ENCODE peak calls at places on chromosome 19, in six cellular contexts. One of them, this sample, is unnamed.

GRCh38 chr19:18304496-18305312 is 18.2 kb downstream of the LSM4 start:
- DNase-seq in PC-3: peak; percentile 34
- DNase-seq in upper lobe of left lung: peak; percentile 87
- DNase-seq in gastrocnemius medialis: peak; percentile 68
- DNase-seq in sigmoid colon: peak; percentile 94
- DNase-seq in tibial artery: peak; percentile 97
- DNase-seq in this sample: peak; percentile 82

GRCh38 chr19:28883241-28883693 is 329.7 kb downstream of the UQCRFS1 start:
- DNase-seq in PC-3: no peak
- DNase-seq in sigmoid colon: peak; percentile 77
- DNase-seq in upper lobe of left lung: no peak
- DNase-seq in gastrocnemius medialis: peak; percentile 3
- DNase-seq in tibial artery: no peak
- DNase-seq in this sample: no peak

GRCh38 chr19:1566392-1567115 is 1.6 kb downstream of the MEX3D start:
- DNase-seq in sigmoid colon: peak; percentile 88
- DNase-seq in upper lobe of left lung: peak; percentile 77
- DNase-seq in PC-3: peak; percentile 46
- DNase-seq in gastrocnemius medialis: no peak
- DNase-seq in tibial artery: peak; percentile 77
- DNase-seq in this sample: no peak

GRCh38 chr19:43763473-43763939 is 8.7 kb upstream of the SMG9 start:
- DNase-seq in tibial artery: no peak
- DNase-seq in sigmoid colon: no peak
- DNase-seq in PC-3: no peak
- DNase-seq in upper lobe of left lung: no peak
- DNase-seq in gastrocnemius medialis: no peak
- DNase-seq in this sample: peak; percentile 75

GRCh38 chr19:24033962-24034342 is 53.0 kb upstream of the ZNF254 start:
- DNase-seq in tibial artery: peak; percentile 70
- DNase-seq in sigmoid colon: peak; percentile 75
- DNase-seq in upper lobe of left lung: peak; percentile 47
- DNase-seq in gastrocnemius medialis: peak; percentile 5
- DNase-seq in PC-3: peak; percentile 53
- DNase-seq in this sample: no peak

GRCh38 chr19:33673258-33673875 is 51.6 kb downstream of the CHST8 start:
- DNase-seq in sigmoid colon: no peak
- DNase-seq in upper lobe of left lung: no peak
- DNase-seq in PC-3: no peak
- DNase-seq in gastrocnemius medialis: no peak
- DNase-seq in tibial artery: no peak
- DNase-seq in this sample: no peak

GRCh38 chr19:45919678-45920077 is 5.1 kb upstream of the NANOS2 start:
- DNase-seq in tibial artery: no peak
- DNase-seq in PC-3: no peak
- DNase-seq in gastrocnemius medialis: no peak
- DNase-seq in upper lobe of left lung: no peak
- DNase-seq in sigmoid colon: no peak
- DNase-seq in this sample: no peak

GRCh38 chr19:14497347-14497921 is 1.5 kb upstream of the GIPC1 start:
- DNase-seq in upper lobe of left lung: peak; percentile 75
- DNase-seq in gastrocnemius medialis: no peak
- DNase-seq in tibial artery: no peak
- DNase-seq in sigmoid colon: no peak
- DNase-seq in PC-3: peak; percentile 50
- DNase-seq in this sample: no peak

GRCh38 chr19:41193420-41194156 is 569 bp downstream of the CYP2S1 start:
- DNase-seq in gastrocnemius medialis: no peak
- DNase-seq in tibial artery: no peak
- DNase-seq in sigmoid colon: no peak
- DNase-seq in PC-3: peak; percentile 10
- DNase-seq in upper lobe of left lung: no peak
- DNase-seq in this sample: no peak

GRCh38 chr19:6890938-6891337 is 3.6 kb downstream of the ADGRE1 start:
- DNase-seq in PC-3: no peak
- DNase-seq in gastrocnemius medialis: no peak
- DNase-seq in sigmoid colon: no peak
- DNase-seq in tibial artery: no peak
- DNase-seq in upper lobe of left lung: no peak
- DNase-seq in this sample: no peak

GRCh38 chr19:44640518-44640917 is 3.2 kb upstream of the PVR start:
- DNase-seq in gastrocnemius medialis: peak; percentile 29
- DNase-seq in sigmoid colon: no peak
- DNase-seq in upper lobe of left lung: no peak
- DNase-seq in tibial artery: no peak
- DNase-seq in PC-3: peak; percentile 82
- DNase-seq in this sample: no peak

GRCh38 chr19:29404951-29405727 is 120.7 kb upstream of the VSTM2B start:
- DNase-seq in tibial artery: no peak
- DNase-seq in gastrocnemius medialis: no peak
- DNase-seq in upper lobe of left lung: no peak
- DNase-seq in sigmoid colon: no peak
- DNase-seq in PC-3: peak; percentile 1
- DNase-seq in this sample: no peak

GRCh38 chr19:55437410-55437809 is 5.7 kb downstream of the SHISA7 start:
- DNase-seq in PC-3: peak; percentile 83
- DNase-seq in gastrocnemius medialis: no peak
- DNase-seq in sigmoid colon: no peak
- DNase-seq in tibial artery: no peak
- DNase-seq in upper lobe of left lung: peak; percentile 56
- DNase-seq in this sample: no peak

GRCh38 chr19:18895828-18896341 is at the start of gene CERS1:
- DNase-seq in PC-3: no peak
- DNase-seq in upper lobe of left lung: no peak
- DNase-seq in tibial artery: no peak
- DNase-seq in sigmoid colon: no peak
- DNase-seq in gastrocnemius medialis: no peak
- DNase-seq in this sample: no peak

GRCh38 chr19:29841559-29842367 is 30.0 kb downstream of the CCNE1 start:
- DNase-seq in PC-3: peak; percentile 44
- DNase-seq in gastrocnemius medialis: no peak
- DNase-seq in tibial artery: no peak
- DNase-seq in upper lobe of left lung: no peak
- DNase-seq in sigmoid colon: peak; percentile 34
- DNase-seq in this sample: no peak

GRCh38 chr19:45598267-45599011 is 3.6 kb downstream of the GPR4 start:
- DNase-seq in PC-3: peak; percentile 13
- DNase-seq in upper lobe of left lung: peak; percentile 32
- DNase-seq in gastrocnemius medialis: no peak
- DNase-seq in tibial artery: no peak
- DNase-seq in sigmoid colon: no peak
- DNase-seq in this sample: no peak

GRCh38 chr19:24071078-24071477 is 15.9 kb upstream of the ZNF254 start:
- DNase-seq in gastrocnemius medialis: no peak
- DNase-seq in sigmoid colon: no peak
- DNase-seq in tibial artery: peak; percentile 4
- DNase-seq in PC-3: no peak
- DNase-seq in upper lobe of left lung: no peak
- DNase-seq in this sample: no peak

GRCh38 chr19:31568724-31569123 is 219.5 kb upstream of the TSHZ3 start:
- DNase-seq in PC-3: no peak
- DNase-seq in upper lobe of left lung: no peak
- DNase-seq in sigmoid colon: no peak
- DNase-seq in tibial artery: peak; percentile 38
- DNase-seq in gastrocnemius medialis: no peak
- DNase-seq in this sample: no peak

GRCh38 chr19:2495651-2496316 is 19.9 kb downstream of the GADD45B start:
- DNase-seq in PC-3: no peak
- DNase-seq in upper lobe of left lung: peak; percentile 77
- DNase-seq in sigmoid colon: peak; percentile 80
- DNase-seq in gastrocnemius medialis: peak; percentile 42
- DNase-seq in tibial artery: peak; percentile 82
- DNase-seq in this sample: no peak

GRCh38 chr19:46718157-46718933 is 1.4 kb upstream of the PRKD2 start:
- DNase-seq in gastrocnemius medialis: no peak
- DNase-seq in sigmoid colon: no peak
- DNase-seq in PC-3: no peak
- DNase-seq in tibial artery: no peak
- DNase-seq in upper lobe of left lung: peak; percentile 71
- DNase-seq in this sample: peak; percentile 81

GRCh38 chr19:14012378-14012915 is 6.3 kb upstream of the RFX1 start:
- DNase-seq in gastrocnemius medialis: no peak
- DNase-seq in PC-3: no peak
- DNase-seq in upper lobe of left lung: no peak
- DNase-seq in sigmoid colon: no peak
- DNase-seq in tibial artery: no peak
- DNase-seq in this sample: no peak

GRCh38 chr19:14467391-14467790 is 7.8 kb downstream of the PTGER1 start:
- DNase-seq in upper lobe of left lung: no peak
- DNase-seq in gastrocnemius medialis: no peak
- DNase-seq in tibial artery: no peak
- DNase-seq in sigmoid colon: no peak
- DNase-seq in PC-3: no peak
- DNase-seq in this sample: no peak

DNA sequence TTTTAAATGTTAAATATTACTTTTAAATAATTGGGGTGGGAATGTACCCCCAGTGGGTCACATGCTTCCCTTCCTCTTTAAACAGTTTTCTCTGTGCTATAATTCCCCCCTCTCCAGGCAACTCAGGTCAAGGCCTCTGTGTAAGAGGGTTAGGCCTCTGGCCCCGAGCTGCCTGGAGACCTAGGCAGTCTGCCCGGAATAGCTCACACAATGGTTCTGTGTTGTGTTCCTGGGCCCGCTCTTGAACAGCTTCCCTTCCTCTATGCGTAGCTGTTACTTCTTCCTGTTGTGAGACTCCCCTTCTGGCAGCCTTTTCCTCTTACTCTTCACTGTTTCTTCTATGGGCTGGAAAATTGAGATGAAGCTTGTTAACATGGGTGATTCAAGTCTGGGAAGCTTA is 14.8 kb upstream of the ZNF492 start:
- DNase-seq in sigmoid colon: no peak
- DNase-seq in upper lobe of left lung: peak; percentile 3
- DNase-seq in gastrocnemius medialis: no peak
- DNase-seq in tibial artery: no peak
- DNase-seq in PC-3: no peak
- DNase-seq in this sample: no peak
- H3K4me3 ChIP-seq in sigmoid colon: no peak overlapping the region
- H3K4me3 ChIP-seq in upper lobe of left lung: no peak overlapping the region
- H3K4me3 ChIP-seq in gastrocnemius medialis: no peak overlapping the region
- H3K4me3 ChIP-seq in tibial artery: no peak overlapping the region
- H3K4me3 ChIP-seq in PC-3: no peak overlapping the region
- H3K4me3 ChIP-seq in this sample: no peak overlapping the region

GRCh38 chr19:38004100-38004504 is 97.1 kb downstream of the SIPA1L3 start:
- DNase-seq in tibial artery: no peak
- DNase-seq in gastrocnemius medialis: no peak
- DNase-seq in upper lobe of left lung: no peak
- DNase-seq in PC-3: peak; percentile 39
- DNase-seq in sigmoid colon: no peak
- DNase-seq in this sample: no peak
- H3K4me3 ChIP-seq in tibial artery: peak overlapping the region; percentile 58
- H3K4me3 ChIP-seq in gastrocnemius medialis: peak overlapping the region; percentile 45
- H3K4me3 ChIP-seq in upper lobe of left lung: peak overlapping the region; percentile 44
- H3K4me3 ChIP-seq in PC-3: peak overlapping the region; percentile 47
- H3K4me3 ChIP-seq in sigmoid colon: peak overlapping the region; percentile 40
- H3K4me3 ChIP-seq in this sample: peak overlapping the region; percentile 43

DNA sequence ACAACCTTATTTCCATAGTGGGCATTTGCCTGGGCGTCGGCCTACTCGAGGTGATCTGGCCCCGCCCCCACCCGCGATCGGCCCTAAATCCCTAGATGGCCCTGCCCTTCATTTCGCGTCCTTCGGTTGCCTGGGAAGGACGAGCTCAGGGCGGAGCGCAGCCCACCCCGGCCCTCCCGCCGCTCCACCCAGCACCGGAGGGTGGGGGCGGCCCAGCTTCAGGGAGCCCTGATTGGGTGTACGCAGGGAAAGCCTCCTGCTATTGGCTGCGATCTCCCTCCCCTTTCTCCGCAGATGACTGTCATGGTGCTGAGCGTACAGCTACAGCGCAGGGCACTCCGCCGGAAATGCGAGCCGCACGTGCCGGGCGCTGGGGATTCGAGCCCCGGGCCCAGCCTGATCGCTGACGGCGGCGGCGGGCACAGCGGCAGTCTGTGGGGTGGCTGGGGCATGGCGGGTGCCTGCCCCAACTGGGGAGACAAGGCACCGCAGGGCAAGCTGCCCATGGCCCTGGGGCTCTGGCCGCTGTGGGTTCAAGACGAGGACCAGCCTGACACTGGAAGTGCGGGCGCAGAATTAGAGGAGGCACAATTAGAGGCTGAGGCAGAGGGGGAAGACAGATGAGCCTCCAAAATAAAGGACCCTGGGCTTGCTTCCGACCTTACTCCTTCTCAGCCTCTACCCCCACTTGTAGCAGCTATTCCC is 4.3 kb downstream of the CD37 start:
- DNase-seq in tibial artery: peak; percentile 97
- DNase-seq in gastrocnemius medialis: peak; percentile 63
- DNase-seq in sigmoid colon: peak; percentile 97
- DNase-seq in upper lobe of left lung: peak; percentile 91
- DNase-seq in PC-3: peak; percentile 93
- DNase-seq in this sample: peak; percentile 48
- H3K4me3 ChIP-seq in tibial artery: peak overlapping the region; percentile 77
- H3K4me3 ChIP-seq in gastrocnemius medialis: peak overlapping the region; percentile 48
- H3K4me3 ChIP-seq in sigmoid colon: peak overlapping the region; percentile 39
- H3K4me3 ChIP-seq in upper lobe of left lung: peak overlapping the region; percentile 57
- H3K4me3 ChIP-seq in PC-3: peak overlapping the region; percentile 57
- H3K4me3 ChIP-seq in this sample: peak overlapping the region; percentile 32

GRCh38 chr19:16127080-16127479 is 15.4 kb downstream of the RAB8A start:
- DNase-seq in PC-3: no peak
- DNase-seq in upper lobe of left lung: no peak
- DNase-seq in gastrocnemius medialis: no peak
- DNase-seq in tibial artery: no peak
- DNase-seq in sigmoid colon: no peak
- DNase-seq in this sample: no peak
- H3K4me3 ChIP-seq in PC-3: no peak overlapping the region
- H3K4me3 ChIP-seq in upper lobe of left lung: no peak overlapping the region
- H3K4me3 ChIP-seq in gastrocnemius medialis: no peak overlapping the region
- H3K4me3 ChIP-seq in tibial artery: no peak overlapping the region
- H3K4me3 ChIP-seq in sigmoid colon: no peak overlapping the region
- H3K4me3 ChIP-seq in this sample: no peak overlapping the region

DNA sequence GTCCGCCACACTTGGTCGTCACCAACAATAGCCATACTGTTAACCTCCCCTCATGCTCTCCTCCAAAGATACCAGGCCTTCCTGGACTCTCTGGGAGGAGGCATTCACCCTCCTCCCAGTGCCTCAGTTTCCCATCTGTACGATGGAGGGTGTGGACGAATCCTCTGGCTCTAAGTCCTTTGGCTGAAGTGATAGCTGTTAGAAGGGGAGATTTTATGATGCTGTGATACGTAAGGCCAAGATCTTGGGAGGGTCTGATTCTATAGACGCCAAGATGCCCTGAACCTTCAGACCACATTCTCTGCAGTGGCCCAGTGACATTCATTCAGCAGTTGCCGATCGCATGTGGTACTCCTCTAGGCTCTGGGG is 14.8 kb upstream of the NOP53 start:
- DNase-seq in sigmoid colon: no peak
- DNase-seq in upper lobe of left lung: no peak
- DNase-seq in gastrocnemius medialis: no peak
- DNase-seq in tibial artery: no peak
- DNase-seq in PC-3: no peak
- DNase-seq in this sample: no peak
- H3K4me3 ChIP-seq in sigmoid colon: no peak overlapping the region
- H3K4me3 ChIP-seq in upper lobe of left lung: peak overlapping the region; percentile 40
- H3K4me3 ChIP-seq in gastrocnemius medialis: no peak overlapping the region
- H3K4me3 ChIP-seq in tibial artery: no peak overlapping the region
- H3K4me3 ChIP-seq in PC-3: peak overlapping the region; percentile 74
- H3K4me3 ChIP-seq in this sample: no peak overlapping the region

GRCh38 chr19:10424011-10424637 is 3.8 kb downstream of the PDE4A start:
- DNase-seq in upper lobe of left lung: peak; percentile 85
- DNase-seq in tibial artery: peak; percentile 82
- DNase-seq in gastrocnemius medialis: no peak
- DNase-seq in PC-3: peak; percentile 93
- DNase-seq in sigmoid colon: peak; percentile 87
- DNase-seq in this sample: peak; percentile 80
- H3K4me3 ChIP-seq in upper lobe of left lung: peak overlapping the region; percentile 44
- H3K4me3 ChIP-seq in tibial artery: peak overlapping the region; percentile 31
- H3K4me3 ChIP-seq in gastrocnemius medialis: peak overlapping the region; percentile 56
- H3K4me3 ChIP-seq in PC-3: peak overlapping the region; percentile 71
- H3K4me3 ChIP-seq in sigmoid colon: peak overlapping the region; percentile 9
- H3K4me3 ChIP-seq in this sample: peak overlapping the region; percentile 48